ENCODE peak calls at places on chromosomes 1 and 21, in seven cellular contexts. One of them, this sample, is unnamed.

GRCh38 chr1:38835230-38835827 is 24.2 kb downstream of the RRAGC start:
- DNase-seq in cardiac fibroblast: peak
- DNase-seq in HCT116: peak
- DNase-seq in GM23338: peak
- DNase-seq in CD8-positive, alpha-beta T cell: no peak
- DNase-seq in AG10803: peak
- DNase-seq in OCI-LY7: peak
- DNase-seq in this sample: peak

GRCh38 chr1:12338793-12339192 is 109.0 kb downstream of the VPS13D start:
- DNase-seq in OCI-LY7: no peak
- DNase-seq in CD8-positive, alpha-beta T cell: no peak
- DNase-seq in HCT116: no peak
- DNase-seq in AG10803: no peak
- DNase-seq in cardiac fibroblast: no peak
- DNase-seq in GM23338: no peak
- DNase-seq in this sample: no peak

GRCh38 chr1:116554924-116555323 is 15.9 kb downstream of the CD58 start:
- DNase-seq in AG10803: no peak
- DNase-seq in cardiac fibroblast: no peak
- DNase-seq in HCT116: no peak
- DNase-seq in GM23338: no peak
- DNase-seq in CD8-positive, alpha-beta T cell: no peak
- DNase-seq in OCI-LY7: no peak
- DNase-seq in this sample: no peak

GRCh38 chr1:43007377-43008105 is 48.9 kb upstream of the SLC2A1 start:
- DNase-seq in CD8-positive, alpha-beta T cell: no peak
- DNase-seq in GM23338: peak
- DNase-seq in HCT116: no peak
- DNase-seq in cardiac fibroblast: no peak
- DNase-seq in OCI-LY7: no peak
- DNase-seq in AG10803: no peak
- DNase-seq in this sample: no peak

GRCh38 chr1:201166964-201167624 is 12.8 kb upstream of the TMEM9 start:
- DNase-seq in CD8-positive, alpha-beta T cell: no peak
- DNase-seq in OCI-LY7: no peak
- DNase-seq in AG10803: no peak
- DNase-seq in GM23338: no peak
- DNase-seq in cardiac fibroblast: no peak
- DNase-seq in HCT116: no peak
- DNase-seq in this sample: no peak

GRCh38 chr1:182527680-182528079 is 61.4 kb downstream of the RNASEL start:
- DNase-seq in AG10803: no peak
- DNase-seq in OCI-LY7: no peak
- DNase-seq in cardiac fibroblast: peak
- DNase-seq in GM23338: no peak
- DNase-seq in CD8-positive, alpha-beta T cell: no peak
- DNase-seq in HCT116: no peak
- DNase-seq in this sample: no peak

GRCh38 chr1:10890391-10891073 is 94.1 kb upstream of the CASZ1 start:
- DNase-seq in AG10803: no peak
- DNase-seq in GM23338: no peak
- DNase-seq in HCT116: no peak
- DNase-seq in cardiac fibroblast: no peak
- DNase-seq in OCI-LY7: no peak
- DNase-seq in CD8-positive, alpha-beta T cell: no peak
- DNase-seq in this sample: no peak

GRCh38 chr21:34133802-34134201 is 60.4 kb downstream of the MRPS6 start:
- DNase-seq in cardiac fibroblast: no peak
- DNase-seq in CD8-positive, alpha-beta T cell: no peak
- DNase-seq in HCT116: no peak
- DNase-seq in OCI-LY7: no peak
- DNase-seq in AG10803: no peak
- DNase-seq in GM23338: peak
- DNase-seq in this sample: no peak

GRCh38 chr1:38558055-38558454 is 301.5 kb downstream of the RRAGC start:
- DNase-seq in HCT116: no peak
- DNase-seq in GM23338: peak
- DNase-seq in cardiac fibroblast: no peak
- DNase-seq in CD8-positive, alpha-beta T cell: no peak
- DNase-seq in AG10803: no peak
- DNase-seq in OCI-LY7: no peak
- DNase-seq in this sample: no peak

GRCh38 chr1:21814241-21814918 is 2.3 kb downstream of the LDLRAD2 start:
- DNase-seq in OCI-LY7: peak
- DNase-seq in HCT116: no peak
- DNase-seq in GM23338: peak
- DNase-seq in AG10803: no peak
- DNase-seq in cardiac fibroblast: no peak
- DNase-seq in CD8-positive, alpha-beta T cell: peak
- DNase-seq in this sample: no peak

GRCh38 chr1:92080128-92080985 is at the start of gene BTBD8:
- DNase-seq in HCT116: peak
- DNase-seq in OCI-LY7: peak
- DNase-seq in cardiac fibroblast: peak
- DNase-seq in CD8-positive, alpha-beta T cell: peak
- DNase-seq in AG10803: peak
- DNase-seq in GM23338: peak
- DNase-seq in this sample: peak

GRCh38 chr1:18693256-18694098 is 62.8 kb downstream of the PAX7 start:
- DNase-seq in CD8-positive, alpha-beta T cell: no peak
- DNase-seq in OCI-LY7: no peak
- DNase-seq in HCT116: no peak
- DNase-seq in AG10803: no peak
- DNase-seq in GM23338: peak
- DNase-seq in cardiac fibroblast: no peak
- DNase-seq in this sample: no peak

GRCh38 chr1:228972576-228972975 is 237.3 kb downstream of the RHOU start:
- DNase-seq in HCT116: no peak
- DNase-seq in GM23338: no peak
- DNase-seq in cardiac fibroblast: no peak
- DNase-seq in OCI-LY7: no peak
- DNase-seq in AG10803: no peak
- DNase-seq in CD8-positive, alpha-beta T cell: no peak
- DNase-seq in this sample: no peak

GRCh38 chr1:178262101-178262500 is 168.2 kb downstream of the RASAL2 start:
- DNase-seq in AG10803: peak
- DNase-seq in HCT116: no peak
- DNase-seq in OCI-LY7: no peak
- DNase-seq in CD8-positive, alpha-beta T cell: no peak
- DNase-seq in cardiac fibroblast: peak
- DNase-seq in GM23338: peak
- DNase-seq in this sample: peak

GRCh38 chr1:31583995-31584868 is 7.9 kb downstream of the TINAGL1 start:
- DNase-seq in CD8-positive, alpha-beta T cell: peak
- DNase-seq in OCI-LY7: no peak
- DNase-seq in HCT116: no peak
- DNase-seq in cardiac fibroblast: peak
- DNase-seq in GM23338: no peak
- DNase-seq in AG10803: no peak
- DNase-seq in this sample: peak

GRCh38 chr21:42571391-42572150 is 57.9 kb downstream of the SLC37A1 start:
- DNase-seq in cardiac fibroblast: no peak
- DNase-seq in HCT116: no peak
- DNase-seq in OCI-LY7: no peak
- DNase-seq in GM23338: no peak
- DNase-seq in AG10803: no peak
- DNase-seq in CD8-positive, alpha-beta T cell: peak
- DNase-seq in this sample: no peak

GRCh38 chr1:246695136-246695535 is 29.1 kb upstream of the SCCPDH start:
- DNase-seq in OCI-LY7: no peak
- DNase-seq in CD8-positive, alpha-beta T cell: no peak
- DNase-seq in GM23338: no peak
- DNase-seq in HCT116: no peak
- DNase-seq in AG10803: peak
- DNase-seq in cardiac fibroblast: peak
- DNase-seq in this sample: no peak

GRCh38 chr1:81974222-81974841 is 173.6 kb downstream of the ADGRL2 start:
- DNase-seq in OCI-LY7: no peak
- DNase-seq in CD8-positive, alpha-beta T cell: no peak
- DNase-seq in HCT116: no peak
- DNase-seq in cardiac fibroblast: no peak
- DNase-seq in AG10803: no peak
- DNase-seq in GM23338: no peak
- DNase-seq in this sample: no peak

GRCh38 chr1:115062542-115063004 is 26.7 kb downstream of the TSPAN2 start:
- DNase-seq in OCI-LY7: no peak
- DNase-seq in CD8-positive, alpha-beta T cell: peak
- DNase-seq in cardiac fibroblast: peak
- DNase-seq in GM23338: no peak
- DNase-seq in AG10803: peak
- DNase-seq in HCT116: no peak
- DNase-seq in this sample: peak

GRCh38 chr1:154772611-154773515 is 97.2 kb downstream of the KCNN3 start:
- DNase-seq in HCT116: no peak
- DNase-seq in AG10803: no peak
- DNase-seq in OCI-LY7: peak
- DNase-seq in CD8-positive, alpha-beta T cell: peak
- DNase-seq in cardiac fibroblast: no peak
- DNase-seq in GM23338: peak
- DNase-seq in this sample: no peak

GRCh38 chr1:27403065-27403726 is 10.8 kb downstream of the GPR3 start:
- DNase-seq in CD8-positive, alpha-beta T cell: no peak
- DNase-seq in OCI-LY7: peak
- DNase-seq in HCT116: no peak
- DNase-seq in AG10803: peak
- DNase-seq in GM23338: peak
- DNase-seq in cardiac fibroblast: peak
- DNase-seq in this sample: peak

GRCh38 chr1:24727490-24728214 is 17.6 kb upstream of the CLIC4 start:
- DNase-seq in OCI-LY7: peak
- DNase-seq in GM23338: no peak
- DNase-seq in HCT116: no peak
- DNase-seq in cardiac fibroblast: peak
- DNase-seq in AG10803: peak
- DNase-seq in CD8-positive, alpha-beta T cell: no peak
- DNase-seq in this sample: peak
- H3K4me3 ChIP-seq in OCI-LY7: peak
- H3K4me3 ChIP-seq in GM23338: no peak
- H3K4me3 ChIP-seq in HCT116: no peak
- H3K4me3 ChIP-seq in cardiac fibroblast: no peak
- H3K4me3 ChIP-seq in AG10803: peak
- H3K4me3 ChIP-seq in CD8-positive, alpha-beta T cell: no peak
- H3K4me3 ChIP-seq in this sample: no peak

DNA sequence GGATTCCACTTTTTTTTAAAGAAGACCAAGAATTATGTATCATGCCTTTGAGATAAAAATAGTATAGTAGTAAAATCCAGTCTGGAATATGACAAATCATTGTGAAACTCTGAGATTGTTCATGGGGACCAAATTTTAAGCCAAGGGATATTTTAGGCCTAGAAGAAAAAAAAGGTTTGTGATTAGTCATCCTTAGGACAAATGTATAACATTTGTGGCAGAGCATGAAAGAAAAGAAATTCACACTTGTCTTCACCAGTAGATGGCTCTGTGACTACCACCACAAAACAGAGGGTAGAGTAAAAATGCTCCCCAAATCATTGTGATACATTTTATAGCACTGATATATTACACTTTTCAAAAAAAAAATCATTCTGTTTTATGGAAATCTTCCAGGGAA is 226.1 kb downstream of the KCTD3 start:
- DNase-seq in HCT116: no peak
- DNase-seq in OCI-LY7: no peak
- DNase-seq in GM23338: peak
- DNase-seq in CD8-positive, alpha-beta T cell: no peak
- DNase-seq in AG10803: peak
- DNase-seq in cardiac fibroblast: peak
- DNase-seq in this sample: peak
- TF ChIP-seq CTCF in HCT116: no peak
- TF ChIP-seq CTCF in OCI-LY7: peak
- TF ChIP-seq CTCF in GM23338: peak
- TF ChIP-seq CTCF in CD8-positive, alpha-beta T cell: no peak
- TF ChIP-seq CTCF in AG10803: peak
- TF ChIP-seq CTCF in cardiac fibroblast: peak
- TF ChIP-seq CTCF in this sample: peak

GRCh38 chr1:222657899-222658298 is 40.0 kb downstream of the MIA3 start:
- DNase-seq in GM23338: no peak
- DNase-seq in AG10803: no peak
- DNase-seq in CD8-positive, alpha-beta T cell: no peak
- DNase-seq in HCT116: no peak
- DNase-seq in OCI-LY7: no peak
- DNase-seq in cardiac fibroblast: no peak
- DNase-seq in this sample: no peak

GRCh38 chr1:222665964-222666363 is 46.3 kb downstream of the AIDA start:
- DNase-seq in CD8-positive, alpha-beta T cell: no peak
- DNase-seq in HCT116: no peak
- DNase-seq in AG10803: peak
- DNase-seq in GM23338: no peak
- DNase-seq in cardiac fibroblast: peak
- DNase-seq in OCI-LY7: no peak
- DNase-seq in this sample: no peak

DNA sequence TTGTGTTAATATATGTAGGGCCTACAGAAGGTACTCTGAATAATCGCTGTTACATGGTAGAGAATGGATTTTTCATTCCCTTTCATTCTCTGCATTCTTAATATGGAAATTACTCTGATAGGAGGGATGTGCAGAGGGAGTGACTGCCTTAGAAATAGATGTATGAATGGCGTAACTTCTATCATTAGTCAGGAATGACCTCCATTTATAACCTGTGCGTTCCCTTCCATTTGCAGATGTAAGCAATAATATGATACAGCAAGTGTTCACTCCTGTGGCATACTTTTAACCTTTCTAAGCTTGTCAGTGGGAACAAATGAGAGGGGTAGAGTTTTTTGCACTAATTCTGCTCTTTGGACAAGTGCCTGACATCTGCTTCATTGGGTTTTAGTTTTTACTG is 45.6 kb downstream of the MIA3 start:
- DNase-seq in cardiac fibroblast: no peak
- DNase-seq in HCT116: no peak
- DNase-seq in CD8-positive, alpha-beta T cell: no peak
- DNase-seq in OCI-LY7: no peak
- DNase-seq in AG10803: no peak
- DNase-seq in GM23338: no peak
- DNase-seq in this sample: no peak
- H3K4me3 ChIP-seq in cardiac fibroblast: no peak
- H3K4me3 ChIP-seq in HCT116: no peak
- H3K4me3 ChIP-seq in CD8-positive, alpha-beta T cell: no peak
- H3K4me3 ChIP-seq in OCI-LY7: no peak
- H3K4me3 ChIP-seq in AG10803: no peak
- H3K4me3 ChIP-seq in GM23338: no peak
- H3K4me3 ChIP-seq in this sample: no peak

GRCh38 chr1:183543619-183544204 is 46.5 kb downstream of the NCF2 start:
- DNase-seq in cardiac fibroblast: peak
- DNase-seq in HCT116: peak
- DNase-seq in AG10803: peak
- DNase-seq in OCI-LY7: peak
- DNase-seq in CD8-positive, alpha-beta T cell: no peak
- DNase-seq in GM23338: peak
- DNase-seq in this sample: peak
- TF ChIP-seq CTCF in cardiac fibroblast: peak
- TF ChIP-seq CTCF in HCT116: peak
- TF ChIP-seq CTCF in AG10803: peak
- TF ChIP-seq CTCF in OCI-LY7: peak
- TF ChIP-seq CTCF in CD8-positive, alpha-beta T cell: peak
- TF ChIP-seq CTCF in GM23338: peak
- TF ChIP-seq CTCF in this sample: peak